ENCODE peak calls at places on chromosomes 6 and 20, in ten cellular contexts. B is glomerular endothelial cell; E is IMR-90; S is AG04449; H is astrocyte of the spinal cord; X is neuronal stem cell; W is cardiac muscle cell; A is stimulated activated CD4-positive, alpha-beta T cell treated with anti-CD3 and anti-CD28 coated beads, TNF-alpha, amount 100 ng/mL, for 1 hour; M is pancreas; I is prostate gland. L is an unnamed sample.

GRCh38 chr20:45341939-45342862 is 6.0 kb downstream of the SDC4 start:
- DNase-seq in B (no peak), E (peak; percentile 74), S (no peak), H (peak; percentile 47), X (no peak), W (peak; percentile 90), A (no peak), M (peak; percentile 92), I (peak; percentile 86), L (no peak)

GRCh38 chr6:19382676-19383075 is 454.5 kb upstream of the ID4 start:
- DNase-seq in B (no peak), E (no peak), S (no peak), H (no peak), X (no peak), W (no peak), A (no peak), M (no peak), I (peak; percentile 8), L (no peak)

GRCh38 chr6:16623733-16624132 is 137.5 kb downstream of the ATXN1 start:
- DNase-seq in B (no peak), E (no peak), S (no peak), H (no peak), X (no peak), W (no peak), A (no peak), M (no peak), I (no peak), L (no peak)

GRCh38 chr6:133854633-133855598 is 34.0 kb upstream of the TCF21 start:
- DNase-seq in B (no peak), E (no peak), S (no peak), H (no peak), X (peak; percentile 29), W (peak; percentile 42), A (no peak), M (no peak), I (no peak), L (no peak)

GRCh38 chr20:8073024-8073832 is 53.7 kb upstream of the TMX4 start:
- DNase-seq in B (no peak), E (peak; percentile 90), S (no peak), H (peak; percentile 68), X (no peak), W (peak; percentile 18), A (no peak), M (no peak), I (no peak), L (peak; percentile 87)

GRCh38 chr6:29926081-29926794 is 16.1 kb upstream of the HLA-A start:
- DNase-seq in B (no peak), E (peak; percentile 32), S (no peak), H (peak; percentile 26), X (no peak), W (no peak), A (no peak), M (peak; percentile 31), I (no peak), L (no peak)

GRCh38 chr20:45969712-45970634 is 2.0 kb downstream of the ZNF335 start:
- DNase-seq in B (peak; percentile 34), E (peak; percentile 64), S (no peak), H (peak; percentile 73), X (peak; percentile 45), W (peak; percentile 73), A (no peak), M (no peak), I (peak; percentile 36), L (peak; percentile 62)

GRCh38 chr6:147936703-147937102 is 405.9 kb upstream of the SASH1 start:
- DNase-seq in B (no peak), E (no peak), S (no peak), H (no peak), X (no peak), W (no peak), A (no peak), M (no peak), I (no peak), L (peak; percentile 24)

GRCh38 chr6:154849475-154849874 is 116.3 kb downstream of the SCAF8 start:
- DNase-seq in B (no peak), E (no peak), S (no peak), H (no peak), X (no peak), W (no peak), A (no peak), M (no peak), I (no peak), L (no peak)

GRCh38 chr20:42484335-42484734 is 705.4 kb downstream of the PTPRT start:
- DNase-seq in B (no peak), E (no peak), S (no peak), H (no peak), X (no peak), W (no peak), A (no peak), M (no peak), I (peak; percentile 6), L (no peak)

GRCh38 chr6:97215157-97215769 is 67.8 kb downstream of the MMS22L start:
- DNase-seq in B (no peak), E (peak; percentile 76), S (peak; percentile 26), H (peak; percentile 80), X (peak; percentile 49), W (peak; percentile 64), A (no peak), M (peak; percentile 3), I (no peak), L (peak; percentile 43)

GRCh38 chr20:38458314-38458713 is 14.3 kb upstream of the RALGAPB start:
- DNase-seq in B (no peak), E (no peak), S (no peak), H (no peak), X (no peak), W (no peak), A (no peak), M (no peak), I (no peak), L (no peak)

GRCh38 chr6:167049275-167049674 is 50.1 kb downstream of the CEP43 start:
- DNase-seq in B (no peak), E (no peak), S (no peak), H (no peak), X (no peak), W (no peak), A (no peak), M (no peak), I (no peak), L (peak; percentile 12)

GRCh38 chr6:36566418-36566905 is 19.2 kb upstream of the STK38 start:
- DNase-seq in B (no peak), E (no peak), S (no peak), H (no peak), X (no peak), W (no peak), A (no peak), M (no peak), I (no peak), L (no peak)

GRCh38 chr6:139378882-139379341 is 4.5 kb upstream of the CITED2 start:
- DNase-seq in B (no peak), E (peak; percentile 39), S (no peak), H (peak; percentile 29), X (no peak), W (no peak), A (no peak), M (no peak), I (no peak), L (peak; percentile 74)

GRCh38 chr6:166737231-166737630 is 110.2 kb upstream of the RPS6KA2 start:
- DNase-seq in B (no peak), E (no peak), S (no peak), H (no peak), X (no peak), W (no peak), A (no peak), M (no peak), I (no peak), L (peak; percentile 36)

GRCh38 chr6:26470643-26471042 is 12.9 kb downstream of the BTN2A1 start:
- DNase-seq in B (no peak), E (no peak), S (no peak), H (no peak), X (no peak), W (no peak), A (no peak), M (no peak), I (no peak), L (no peak)

GRCh38 chr6:95431637-95432228 is 145.6 kb upstream of the MANEA start:
- DNase-seq in B (peak; percentile 18), E (peak; percentile 40), S (no peak), H (peak; percentile 53), X (peak; percentile 27), W (peak; percentile 43), A (no peak), M (peak; percentile 10), I (peak; percentile 35), L (peak; percentile 12)

GRCh38 chr6:836276-836853 is 143.4 kb upstream of the EXOC2 start:
- DNase-seq in B (no peak), E (no peak), S (no peak), H (no peak), X (no peak), W (no peak), A (no peak), M (no peak), I (no peak), L (no peak)

GRCh38 chr20:17043323-17043722 is 183.5 kb upstream of the PCSK2 start:
- DNase-seq in B (no peak), E (no peak), S (no peak), H (no peak), X (no peak), W (no peak), A (no peak), M (no peak), I (no peak), L (no peak)

GRCh38 chr6:36545767-36546663 is 1.3 kb downstream of the STK38 start:
- DNase-seq in B (no peak), E (peak; percentile 31), S (no peak), H (peak; percentile 48), X (no peak), W (peak; percentile 51), A (no peak), M (no peak), I (no peak), L (peak; percentile 6)

GRCh38 chr6:17015144-17015543 is 86.7 kb upstream of the STMND1 start:
- DNase-seq in B (no peak), E (peak; percentile 89), S (no peak), H (no peak), X (no peak), W (no peak), A (no peak), M (no peak), I (no peak), L (peak; percentile 11)

GRCh38 chr6:141167945-141168344 is 964.8 kb upstream of the GJE1 start:
- DNase-seq in B (no peak), E (no peak), S (no peak), H (no peak), X (no peak), W (no peak), A (no peak), M (no peak), I (no peak), L (no peak)

GRCh38 chr6:169719117-169719516 is 5.2 kb downstream of the PHF10 start:
- DNase-seq in B (no peak), E (peak; percentile 50), S (no peak), H (peak; percentile 25), X (no peak), W (no peak), A (no peak), M (no peak), I (no peak), L (peak; percentile 20)

GRCh38 chr6:101445527-101445926 is 52.0 kb downstream of the GRIK2 start:
- DNase-seq in B (no peak), E (peak; percentile 89), S (no peak), H (peak; percentile 65), X (no peak), W (no peak), A (no peak), M (no peak), I (no peak), L (peak; percentile 10)

GRCh38 chr20:33848391-33848790 is 37.2 kb downstream of the CHMP4B start:
- DNase-seq in B (no peak), E (no peak), S (no peak), H (no peak), X (no peak), W (no peak), A (no peak), M (no peak), I (no peak), L (no peak)

GRCh38 chr20:11180186-11180585 is 506.4 kb upstream of the JAG1 start:
- DNase-seq in B (no peak), E (no peak), S (no peak), H (no peak), X (no peak), W (no peak), A (no peak), M (no peak), I (no peak), L (no peak)

L was measured in HT1080.